ENCODE peak calls at places on chromosomes 13 and 19, in five cellular contexts. S is GM23338; U is CD8-positive, alpha-beta T cell; B is uterus; C is left ventricle myocardium inferior. J is an unnamed sample. For H3K27me3, the result is how much of the 10 kb centered on the place peaks cover.

GRCh38 chr13:109704771-109705628 is 81.4 kb downstream of the IRS2 start:
- DNase-seq in S (no peak), U (no peak), B (peak), C (peak), J (no peak)

GRCh38 chr19:44603201-44603945 is 10.0 kb upstream of the IGSF23 start:
- DNase-seq in S (no peak), U (no peak), B (peak), C (no peak), J (no peak)

GRCh38 chr13:35722438-35723060 is 246.1 kb upstream of the MAB21L1 start:
- DNase-seq in S (no peak), U (no peak), B (peak), C (no peak), J (no peak)

GRCh38 chr13:97844151-97844550 is 109.3 kb upstream of the IPO5 start:
- DNase-seq in S (no peak), U (no peak), B (no peak), C (no peak), J (no peak)

GRCh38 chr13:70203661-70204229 is 95.5 kb upstream of the KLHL1 start:
- DNase-seq in S (peak), U (no peak), B (no peak), C (no peak), J (peak)

GRCh38 chr19:38277969-38278680 is 13.8 kb downstream of the SPINT2 start:
- DNase-seq in S (no peak), U (no peak), B (peak), C (peak), J (no peak)

GRCh38 chr19:35786299-35787160 is 11.2 kb downstream of the ARHGAP33 start:
- DNase-seq in S (no peak), U (no peak), B (no peak), C (no peak), J (no peak)

GRCh38 chr13:45341799-45342584 is 1.0 kb upstream of the TPT1 start:
- DNase-seq in S (no peak), U (no peak), B (peak), C (peak), J (peak)

GRCh38 chr13:51552027-51552426 is 32.2 kb upstream of the WDFY2 start:
- DNase-seq in S (no peak), U (no peak), B (no peak), C (no peak), J (no peak)

GRCh38 chr19:15248648-15249559 is 16.7 kb upstream of the EPHX3 start:
- DNase-seq in S (no peak), U (no peak), B (peak), C (peak), J (no peak)

GRCh38 chr19:495047-495439 is 1.2 kb upstream of the MADCAM1 start:
- DNase-seq in S (no peak), U (no peak), B (no peak), C (no peak), J (no peak)

GRCh38 chr13:25901460-25902376 is 150.1 kb downstream of the SHISA2 start:
- DNase-seq in S (no peak), U (peak), B (no peak), C (no peak), J (no peak)

GRCh38 chr19:3034194-3034844 is 5.2 kb upstream of the TLE2 start:
- DNase-seq in S (no peak), U (no peak), B (no peak), C (no peak), J (peak)

GRCh38 chr13:23810842-23811241 is 78.4 kb downstream of the MIPEP start:
- DNase-seq in S (peak), U (no peak), B (no peak), C (no peak), J (no peak)

GRCh38 chr19:39131255-39131755 is 5.7 kb downstream of the PAK4 start:
- DNase-seq in S (no peak), U (no peak), B (no peak), C (peak), J (peak)

GRCh38 chr19:41997121-41997850 is 3.3 kb upstream of the ATP1A3 start:
- DNase-seq in S (peak), U (no peak), B (no peak), C (peak), J (peak)

GRCh38 chr19:51887522-51888498 is at the start of gene ZNF577:
- DNase-seq in S (peak), U (peak), B (peak), C (peak), J (peak)

GRCh38 chr13:109631069-109631468 is 155.3 kb downstream of the IRS2 start:
- DNase-seq in S (no peak), U (no peak), B (no peak), C (no peak), J (no peak)

GRCh38 chr13:23898101-23898500 is 799 bp upstream of the C1QTNF9B start:
- DNase-seq in S (no peak), U (no peak), B (peak), C (no peak), J (no peak)

GRCh38 chr13:37747071-37747612 is 122.4 kb downstream of the TRPC4 start:
- DNase-seq in S (no peak), U (no peak), B (no peak), C (no peak), J (no peak)

GRCh38 chr19:20423381-20424207 is 142.0 kb downstream of the ZNF737 start:
- DNase-seq in S (peak), U (peak), B (peak), C (peak), J (no peak)
- H3K27me3 ChIP-seq in S (under half), U (under half), B (under half), C (under half), J (under half)

GRCh38 chr13:48318714-48319457 is 15.3 kb downstream of the RB1 start:
- DNase-seq in S (no peak), U (peak), B (no peak), C (no peak), J (no peak)

GRCh38 chr13:48317511-48317981 is 14.0 kb downstream of the RB1 start:
- DNase-seq in S (no peak), U (no peak), B (no peak), C (peak), J (no peak)

GRCh38 chr13:48319458-48320395 is 16.2 kb downstream of the RB1 start:
- DNase-seq in S (no peak), U (no peak), B (no peak), C (no peak), J (no peak)

GRCh38 chr13:48316826-48317510 is 13.4 kb downstream of the RB1 start:
- DNase-seq in S (no peak), U (no peak), B (no peak), C (no peak), J (no peak)

DNA sequence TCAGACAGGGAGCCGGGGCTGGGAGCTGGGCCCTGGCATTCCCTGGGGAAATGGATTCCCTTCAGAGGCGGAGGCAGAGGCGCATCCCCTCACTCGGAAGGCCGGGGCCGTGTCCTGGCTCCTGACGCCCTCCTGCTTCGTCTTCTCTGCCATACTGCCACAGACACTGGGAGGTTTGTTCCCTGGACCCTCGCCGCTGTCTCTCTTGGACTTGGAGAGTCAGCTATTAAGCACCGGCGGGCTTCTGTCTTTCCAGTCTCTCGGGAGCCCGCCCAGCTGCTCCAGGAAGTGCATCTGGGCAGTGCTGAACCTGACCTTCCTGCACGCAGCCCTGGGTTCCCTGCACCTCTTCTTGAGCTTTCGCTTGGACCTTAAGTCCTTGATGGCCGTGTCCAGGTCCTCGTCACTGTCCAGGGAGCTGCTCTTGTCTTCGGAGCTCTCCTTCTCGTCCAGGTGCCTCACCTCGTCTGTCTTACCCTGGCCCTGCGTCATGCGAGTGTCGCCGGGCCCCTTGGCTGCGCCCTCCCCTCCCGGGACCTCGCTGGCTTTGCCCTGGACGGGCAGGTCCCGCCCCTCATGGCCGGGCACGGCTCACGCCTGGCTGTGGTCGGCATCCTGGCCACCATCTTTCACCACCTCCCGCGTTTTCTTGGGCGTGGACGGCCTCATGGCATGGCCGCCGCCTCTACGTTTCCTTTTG is 14.6 kb downstream of the RB1 start:
- DNase-seq in S (no peak), U (peak), B (no peak), C (peak), J (no peak)
- H3K4me3 ChIP-seq in S (no peak), U (peak), B (no peak), C (peak), J (no peak)

DNA sequence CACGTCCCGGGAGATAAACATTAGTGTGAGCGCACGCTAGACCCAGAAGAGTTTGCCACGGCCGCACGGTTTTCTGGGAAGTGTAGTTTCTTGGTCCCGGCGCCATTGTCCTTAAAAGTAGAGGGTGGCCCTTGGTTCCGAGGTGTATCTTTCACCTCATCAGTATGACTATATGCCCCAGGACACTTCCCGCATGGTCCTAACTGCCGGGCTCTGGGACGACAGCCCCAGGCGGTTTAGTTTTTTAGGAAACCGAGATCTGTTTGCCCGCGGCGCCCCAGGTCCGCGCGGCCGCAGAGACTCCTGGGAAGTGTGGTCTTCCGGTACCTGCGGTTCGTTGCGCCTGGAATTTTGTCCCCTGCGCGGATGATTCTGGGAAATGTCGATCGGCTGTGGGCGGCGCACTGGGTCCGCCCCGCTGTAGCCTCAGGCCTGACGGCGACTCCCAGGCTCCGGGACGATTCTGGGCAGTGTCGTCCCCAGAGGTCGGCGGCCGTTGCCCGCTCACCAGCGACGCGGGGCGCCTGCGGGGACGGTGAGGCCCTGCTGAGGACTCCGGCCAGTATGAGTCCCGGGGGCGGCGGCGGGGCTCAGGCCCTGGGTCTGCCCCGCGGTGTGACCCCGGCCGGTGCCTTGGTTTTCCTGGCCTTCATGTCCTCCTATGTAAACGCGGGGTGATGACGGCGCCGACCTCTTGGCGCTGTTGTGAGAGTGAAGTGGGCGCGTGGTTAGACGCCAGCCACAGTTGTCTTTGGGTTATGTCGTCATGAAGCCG is at the start of gene ZNF181:
- DNase-seq in S (peak), U (peak), B (peak), C (peak), J (peak)
- TF ChIP-seq CTCF in S (no peak), U (no peak), B (no peak), C (no peak), J (no peak)

DNA sequence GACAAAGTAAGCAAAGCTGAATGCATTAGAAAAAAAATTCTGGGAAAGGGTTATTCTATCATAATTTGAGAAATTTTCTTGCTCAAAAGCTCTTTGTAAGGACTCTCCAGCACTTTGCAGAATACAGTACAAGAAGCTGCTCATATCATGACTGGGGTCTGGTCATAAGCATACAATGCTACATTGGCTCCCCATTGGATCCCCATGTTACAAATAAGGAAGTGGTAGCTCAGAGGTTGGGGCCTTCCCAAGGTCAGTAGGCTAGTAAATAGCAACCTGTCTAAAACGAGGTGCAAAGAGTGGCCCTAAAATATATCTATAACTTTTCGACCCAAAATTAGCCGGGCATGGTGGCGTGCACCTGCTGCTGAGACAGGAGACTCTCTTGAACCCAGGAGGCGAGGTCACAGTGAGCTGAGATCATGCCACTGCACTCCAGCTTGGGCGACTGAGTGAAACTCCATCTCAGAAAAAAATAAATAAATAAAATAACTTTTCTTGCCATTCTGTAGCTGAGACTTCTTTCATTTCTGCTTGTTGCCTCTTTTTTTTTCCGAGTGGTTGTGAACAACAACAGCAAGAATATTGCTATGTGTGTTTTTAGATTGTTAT is 10.1 kb downstream of the CDX2 start:
- DNase-seq in S (no peak), U (no peak), B (no peak), C (no peak), J (no peak)
- H3K27me3 ChIP-seq in S (half or more), U (under half), B (half or more), C (half or more), J (half or more)

GRCh38 chr13:114078501-114079451 is 53.6 kb downstream of the RASA3 start:
- DNase-seq in S (no peak), U (peak), B (peak), C (peak), J (no peak)

GRCh38 chr13:114076329-114076761 is 56.1 kb downstream of the RASA3 start:
- DNase-seq in S (no peak), U (no peak), B (peak), C (no peak), J (no peak)

GRCh38 chr13:114077121-114077937 is 55.1 kb downstream of the RASA3 start:
- DNase-seq in S (no peak), U (no peak), B (peak), C (no peak), J (no peak)

GRCh38 chr13:114079601-114080536 is 52.6 kb downstream of the RASA3 start:
- DNase-seq in S (no peak), U (no peak), B (peak), C (peak), J (no peak)

GRCh38 chr13:114077938-114078335 is 54.5 kb downstream of the RASA3 start:
- DNase-seq in S (peak), U (no peak), B (peak), C (no peak), J (peak)
- H3K4me3 ChIP-seq in S (no peak), U (no peak), B (no peak), C (no peak), J (peak)

GRCh38 chr13:53250977-53251376 is 222.4 kb downstream of the OLFM4 start:
- DNase-seq in S (no peak), U (no peak), B (no peak), C (no peak), J (no peak)

GRCh38 chr13:53255795-53256194 is 227.2 kb downstream of the OLFM4 start:
- DNase-seq in S (no peak), U (no peak), B (no peak), C (no peak), J (no peak)

GRCh38 chr13:53249236-53249635 is 220.6 kb downstream of the OLFM4 start:
- DNase-seq in S (peak), U (no peak), B (no peak), C (no peak), J (no peak)

GRCh38 chr13:53254495-53254894 is 225.9 kb downstream of the OLFM4 start:
- DNase-seq in S (peak), U (no peak), B (no peak), C (no peak), J (no peak)

GRCh38 chr13:53250272-53250875 is 221.8 kb downstream of the OLFM4 start:
- DNase-seq in S (peak), U (no peak), B (no peak), C (no peak), J (peak)
- TF ChIP-seq CTCF in S (peak), U (peak), B (peak), C (peak), J (peak)

DNA sequence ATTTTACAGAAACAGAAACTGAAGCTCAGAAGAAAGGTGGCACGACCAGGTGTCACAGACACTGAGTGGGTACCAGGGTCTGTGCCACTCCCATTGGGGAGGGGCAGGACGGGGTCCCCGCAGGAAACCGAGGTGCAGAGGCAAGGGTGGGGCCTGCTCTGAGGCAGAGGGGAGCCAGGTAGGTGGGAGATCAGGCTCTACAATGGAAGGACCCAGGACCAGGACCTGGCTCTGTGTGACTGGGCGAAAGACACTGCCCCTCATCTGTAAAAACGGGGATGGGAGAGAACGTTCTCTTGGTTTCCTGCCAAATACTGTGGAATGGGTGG is 2.8 kb downstream of the PTGIR start:
- DNase-seq in S (no peak), U (no peak), B (no peak), C (no peak), J (no peak)
- H3K27me3 ChIP-seq in S (under half), U (under half), B (under half), C (under half), J (under half)

GRCh38 chr19:19820774-19821315 is 705 bp downstream of the ZNF506 start:
- DNase-seq in S (no peak), U (peak), B (no peak), C (no peak), J (no peak)
- H3K4me3 ChIP-seq in S (peak), U (peak), B (peak), C (peak), J (peak)

GRCh38 chr19:18591735-18592385 is 3.3 kb downstream of the REX1BD start:
- DNase-seq in S (no peak), U (no peak), B (no peak), C (no peak), J (peak)

GRCh38 chr19:18593367-18594095 is 4.9 kb downstream of the REX1BD start:
- DNase-seq in S (peak), U (no peak), B (peak), C (no peak), J (no peak)

GRCh38 chr19:18596752-18597157 is 8.2 kb downstream of the REX1BD start:
- DNase-seq in S (peak), U (no peak), B (peak), C (peak), J (peak)

GRCh38 chr19:18594824-18595373 is 6.3 kb downstream of the REX1BD start:
- DNase-seq in S (no peak), U (no peak), B (no peak), C (no peak), J (peak)

GRCh38 chr19:18594096-18594823 is 5.7 kb downstream of the REX1BD start:
- DNase-seq in S (peak), U (peak), B (peak), C (peak), J (peak)
- TF ChIP-seq CTCF in S (peak), U (peak), B (peak), C (peak), J (peak)

GRCh38 chr19:33789344-33789743 is 7.3 kb upstream of the KCTD15 start:
- DNase-seq in S (no peak), U (no peak), B (no peak), C (no peak), J (no peak)
- H3K27me3 ChIP-seq in S (under half), U (under half), B (under half), C (half or more), J (under half)

J was measured in BE2C.